ENCODE peak calls at places on chromosome 16, in eight cellular contexts. P is A549, Q is PC-9, Y is AG04450, A is adrenal gland, H is ovary, M is stomach, N is body of pancreas. U is an unnamed sample.

GRCh38 chr16:65959978-65960377 is 406.5 kb upstream of the CDH5 start:
- DNase-seq in P (no peak), Q (no peak), Y (no peak), A (no peak), H (no peak), M (no peak), N (no peak), U (no peak)

GRCh38 chr16:14015017-14015416 is 56.1 kb upstream of the MRTFB start:
- DNase-seq in P (no peak), Q (no peak), Y (no peak), A (no peak), H (no peak), M (no peak), N (no peak), U (no peak)

GRCh38 chr16:102060-102855 is 24.2 kb downstream of the MPG start:
- DNase-seq in P (no peak), Q (no peak), Y (no peak), A (peak), H (peak), M (no peak), N (no peak), U (no peak)

GRCh38 chr16:83301966-83302365 is 505.8 kb upstream of the HSBP1 start:
- DNase-seq in P (no peak), Q (no peak), Y (no peak), A (no peak), H (no peak), M (no peak), N (no peak), U (no peak)

GRCh38 chr16:56990407-56991286 is 1.3 kb downstream of the NLRC5 start:
- DNase-seq in P (no peak), Q (no peak), Y (no peak), A (no peak), H (no peak), M (no peak), N (no peak), U (no peak)

GRCh38 chr16:22425036-22425801 is 50.8 kb upstream of the CDR2 start:
- DNase-seq in P (no peak), Q (no peak), Y (no peak), A (peak), H (peak), M (no peak), N (peak), U (no peak)

GRCh38 chr16:74999208-74999682 is 421 bp downstream of the ZNRF1 start:
- DNase-seq in P (no peak), Q (no peak), Y (no peak), A (no peak), H (peak), M (no peak), N (peak), U (no peak)

GRCh38 chr16:46729326-46729995 is 18.7 kb downstream of the MYLK3 start:
- DNase-seq in P (no peak), Q (no peak), Y (no peak), A (no peak), H (no peak), M (no peak), N (no peak), U (no peak)

GRCh38 chr16:53984936-53985335 is 281.0 kb downstream of the FTO start:
- DNase-seq in P (no peak), Q (no peak), Y (no peak), A (no peak), H (no peak), M (no peak), N (no peak), U (no peak)

GRCh38 chr16:56493815-56494214 is 26.0 kb downstream of the BBS2 start:
- DNase-seq in P (no peak), Q (no peak), Y (no peak), A (no peak), H (no peak), M (no peak), N (no peak), U (no peak)

GRCh38 chr16:68416057-68417046 is 32.0 kb downstream of the SMPD3 start:
- DNase-seq in P (no peak), Q (peak), Y (no peak), A (no peak), H (peak), M (peak), N (peak), U (peak)

GRCh38 chr16:20744922-20745440 is 3.4 kb upstream of the THUMPD1 start:
- DNase-seq in P (no peak), Q (no peak), Y (no peak), A (peak), H (no peak), M (no peak), N (no peak), U (no peak)

GRCh38 chr16:57406881-57407280 is 2.3 kb downstream of the CCL17 start:
- DNase-seq in P (no peak), Q (no peak), Y (no peak), A (no peak), H (no peak), M (no peak), N (no peak), U (no peak)

GRCh38 chr16:13957197-13958078 is 37.5 kb downstream of the ERCC4 start:
- DNase-seq in P (peak), Q (peak), Y (peak), A (peak), H (peak), M (peak), N (peak), U (peak)

GRCh38 chr16:62254847-62255246 is 218.6 kb upstream of the CDH8 start:
- DNase-seq in P (no peak), Q (no peak), Y (no peak), A (no peak), H (no peak), M (no peak), N (no peak), U (no peak)

GRCh38 chr16:1132431-1132830 is 20.5 kb upstream of the CACNA1H start:
- DNase-seq in P (no peak), Q (no peak), Y (no peak), A (no peak), H (no peak), M (no peak), N (no peak), U (no peak)

GRCh38 chr16:2991566-2992261 is 11.5 kb upstream of the PKMYT1 start:
- DNase-seq in P (no peak), Q (no peak), Y (no peak), A (no peak), H (no peak), M (no peak), N (no peak), U (no peak)

GRCh38 chr16:13911306-13911705 is 8.6 kb upstream of the ERCC4 start:
- DNase-seq in P (no peak), Q (no peak), Y (no peak), A (no peak), H (no peak), M (no peak), N (no peak), U (no peak)

GRCh38 chr16:11978080-11978479 is 1.5 kb downstream of the SNX29 start:
- DNase-seq in P (no peak), Q (no peak), Y (no peak), A (no peak), H (no peak), M (no peak), N (no peak), U (no peak)

GRCh38 chr16:876523-877241 is 76.1 kb upstream of the GNG13 start:
- DNase-seq in P (no peak), Q (no peak), Y (no peak), A (no peak), H (no peak), M (no peak), N (no peak), U (no peak)

GRCh38 chr16:87550510-87550961 is 51.8 kb upstream of the JPH3 start:
- DNase-seq in P (peak), Q (no peak), Y (no peak), A (peak), H (peak), M (peak), N (peak), U (no peak)

GRCh38 chr16:84557059-84557458 is 52.6 kb upstream of the MEAK7 start:
- DNase-seq in P (no peak), Q (peak), Y (no peak), A (no peak), H (no peak), M (no peak), N (no peak), U (no peak)

GRCh38 chr16:79217375-79218011 is 383.0 kb downstream of the MAF start:
- DNase-seq in P (no peak), Q (no peak), Y (no peak), A (peak), H (no peak), M (no peak), N (no peak), U (no peak)

GRCh38 chr16:57694556-57695377 is at the start of gene DRC7:
- DNase-seq in P (peak), Q (no peak), Y (no peak), A (peak), H (no peak), M (peak), N (peak), U (peak)

GRCh38 chr16:9965079-9965478 is 217.1 kb downstream of the GRIN2A start:
- DNase-seq in P (no peak), Q (no peak), Y (no peak), A (no peak), H (no peak), M (no peak), N (no peak), U (no peak)

GRCh38 chr16:9966569-9967157 is 215.6 kb downstream of the GRIN2A start:
- DNase-seq in P (no peak), Q (peak), Y (no peak), A (no peak), H (no peak), M (no peak), N (no peak), U (no peak)

GRCh38 chr16:9970796-9971195 is 211.4 kb downstream of the GRIN2A start:
- DNase-seq in P (no peak), Q (no peak), Y (no peak), A (no peak), H (no peak), M (no peak), N (no peak), U (no peak)

GRCh38 chr16:9971907-9972306 is 210.3 kb downstream of the GRIN2A start:
- DNase-seq in P (no peak), Q (no peak), Y (no peak), A (no peak), H (no peak), M (no peak), N (no peak), U (no peak)

GRCh38 chr16:9969580-9969979 is 212.6 kb downstream of the GRIN2A start:
- DNase-seq in P (no peak), Q (no peak), Y (no peak), A (no peak), H (no peak), M (no peak), N (no peak), U (no peak)
- TF ChIP-seq CTCF in P (no peak), Q (no peak), Y (no peak), A (no peak), H (no peak), M (no peak), N (no peak), U (no peak)

GRCh38 chr16:30068333-30068732 is 2.8 kb downstream of the ALDOA start:
- DNase-seq in P (no peak), Q (no peak), Y (no peak), A (no peak), H (no peak), M (no peak), N (no peak), U (no peak)

GRCh38 chr16:30067584-30067916 is 2.0 kb downstream of the ALDOA start:
- DNase-seq in P (no peak), Q (no peak), Y (no peak), A (no peak), H (no peak), M (no peak), N (no peak), U (no peak)

GRCh38 chr16:30069575-30070462 is 4.3 kb downstream of the ALDOA start:
- DNase-seq in P (no peak), Q (no peak), Y (no peak), A (peak), H (peak), M (no peak), N (no peak), U (no peak)

GRCh38 chr16:30070490-30070889 is 4.9 kb downstream of the ALDOA start:
- DNase-seq in P (no peak), Q (no peak), Y (no peak), A (no peak), H (no peak), M (no peak), N (no peak), U (no peak)

GRCh38 chr16:30068750-30069574 is 3.4 kb downstream of the ALDOA start:
- DNase-seq in P (no peak), Q (no peak), Y (no peak), A (no peak), H (peak), M (no peak), N (no peak), U (no peak)
- H3K27ac ChIP-seq in P (peak), Q (peak), Y (peak), A (peak), H (no peak), M (peak), N (no peak), U (no peak)

GRCh38 chr16:30371248-30371816 is 1.0 kb upstream of the TBC1D10B start:
- DNase-seq in P (no peak), Q (no peak), Y (no peak), A (no peak), H (no peak), M (no peak), N (no peak), U (no peak)

GRCh38 chr16:30369938-30370443 is 303 bp downstream of the TBC1D10B start:
- DNase-seq in P (no peak), Q (no peak), Y (no peak), A (no peak), H (no peak), M (no peak), N (no peak), U (no peak)

GRCh38 chr16:30369091-30369937 is 980 bp downstream of the TBC1D10B start:
- DNase-seq in P (no peak), Q (no peak), Y (no peak), A (peak), H (no peak), M (no peak), N (no peak), U (no peak)

GRCh38 chr16:30372037-30372712 is 1.9 kb upstream of the TBC1D10B start:
- DNase-seq in P (no peak), Q (no peak), Y (no peak), A (no peak), H (no peak), M (no peak), N (no peak), U (no peak)

GRCh38 chr16:30370444-30371247 is at the start of gene TBC1D10B:
- DNase-seq in P (peak), Q (peak), Y (peak), A (peak), H (peak), M (peak), N (peak), U (peak)
- TF ChIP-seq CTCF in P (no peak), Q (no peak), Y (peak), A (peak), H (no peak), M (no peak), N (peak), U (no peak)

GRCh38 chr16:77170805-77171204 is 20.2 kb upstream of the MON1B start:
- DNase-seq in P (no peak), Q (no peak), Y (no peak), A (no peak), H (no peak), M (no peak), N (no peak), U (no peak)

GRCh38 chr16:77171750-77172635 is 19.0 kb upstream of the MON1B start:
- DNase-seq in P (peak), Q (peak), Y (peak), A (no peak), H (no peak), M (no peak), N (peak), U (no peak)

GRCh38 chr16:77172964-77173363 is 18.0 kb upstream of the MON1B start:
- DNase-seq in P (no peak), Q (no peak), Y (no peak), A (no peak), H (no peak), M (no peak), N (no peak), U (no peak)

DNA sequence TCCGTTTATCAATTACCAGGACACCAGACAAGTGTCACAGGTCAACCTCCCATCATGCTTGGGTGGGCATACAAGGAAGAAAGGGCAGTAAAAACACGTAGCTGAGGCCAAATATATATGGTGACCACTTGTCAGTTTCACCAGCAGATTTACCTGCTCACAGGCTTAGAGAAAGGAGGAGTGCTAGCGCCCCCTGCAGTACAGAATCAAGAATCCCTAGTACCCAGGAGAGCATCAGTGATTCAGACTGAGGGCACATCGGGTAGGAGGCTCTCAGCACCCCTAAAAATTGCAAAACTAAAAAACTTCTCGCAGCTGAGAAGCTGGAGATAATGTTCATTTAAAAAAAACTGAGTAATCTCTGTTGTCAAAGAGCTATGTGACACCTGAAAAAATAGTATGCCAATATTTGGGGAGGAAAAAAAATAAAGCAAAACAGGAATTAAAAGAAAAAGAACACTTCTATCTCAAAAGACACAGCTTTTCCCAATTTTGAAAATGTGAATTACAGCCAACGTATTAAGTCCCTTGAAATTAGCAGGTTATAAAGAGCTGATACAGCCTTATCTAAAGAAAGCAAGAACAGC is 21.2 kb upstream of the MON1B start:
- DNase-seq in P (peak), Q (no peak), Y (no peak), A (peak), H (no peak), M (peak), N (peak), U (peak)
- H3K27ac ChIP-seq in P (no peak), Q (no peak), Y (no peak), A (no peak), H (no peak), M (no peak), N (no peak), U (no peak)

GRCh38 chr16:27109666-27110523 is 43.2 kb downstream of the C16orf82 start:
- DNase-seq in P (peak), Q (no peak), Y (peak), A (peak), H (peak), M (peak), N (peak), U (peak)
- TF ChIP-seq CTCF in P (peak), Q (peak), Y (peak), A (peak), H (no peak), M (peak), N (peak), U (peak)

DNA sequence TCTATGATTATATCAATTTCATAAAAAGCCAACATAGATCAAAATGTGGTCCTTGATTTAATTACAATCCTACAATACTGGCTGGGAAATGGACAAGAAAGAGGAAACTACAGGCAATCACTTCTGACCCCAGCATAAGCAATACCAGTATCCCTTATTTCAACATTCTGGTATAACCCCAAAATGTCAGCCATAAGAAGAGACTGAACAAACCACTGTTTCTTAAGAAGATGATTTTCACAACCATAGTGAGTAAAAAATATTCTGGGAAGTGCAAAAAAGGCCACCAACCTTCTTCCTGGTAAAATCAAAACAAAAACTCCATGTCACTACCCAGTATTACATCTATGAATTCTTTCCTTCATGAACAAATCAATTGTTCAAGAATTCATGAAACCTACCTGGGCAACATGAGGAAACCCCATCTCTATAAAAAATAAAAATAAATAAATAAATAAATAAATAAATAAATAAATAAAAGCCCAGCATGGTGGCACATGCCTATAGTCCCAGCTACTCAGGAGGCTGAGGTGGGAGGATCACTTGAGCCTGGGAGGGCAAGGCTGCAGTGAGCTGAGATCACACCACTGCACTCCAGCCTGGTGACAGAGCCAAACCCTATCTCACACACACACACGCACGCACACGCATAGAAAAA is 7.5 kb downstream of the N4BP1 start:
- DNase-seq in P (no peak), Q (no peak), Y (no peak), A (no peak), H (no peak), M (no peak), N (no peak), U (no peak)
- H3K27ac ChIP-seq in P (no peak), Q (no peak), Y (no peak), A (no peak), H (no peak), M (peak), N (no peak), U (no peak)

GRCh38 chr16:25614836-25615235 is 76.9 kb upstream of the HS3ST4 start:
- DNase-seq in P (no peak), Q (no peak), Y (no peak), A (no peak), H (no peak), M (no peak), N (no peak), U (no peak)
- TF ChIP-seq CTCF in P (no peak), Q (no peak), Y (no peak), A (no peak), H (no peak), M (no peak), N (no peak), U (no peak)

DNA sequence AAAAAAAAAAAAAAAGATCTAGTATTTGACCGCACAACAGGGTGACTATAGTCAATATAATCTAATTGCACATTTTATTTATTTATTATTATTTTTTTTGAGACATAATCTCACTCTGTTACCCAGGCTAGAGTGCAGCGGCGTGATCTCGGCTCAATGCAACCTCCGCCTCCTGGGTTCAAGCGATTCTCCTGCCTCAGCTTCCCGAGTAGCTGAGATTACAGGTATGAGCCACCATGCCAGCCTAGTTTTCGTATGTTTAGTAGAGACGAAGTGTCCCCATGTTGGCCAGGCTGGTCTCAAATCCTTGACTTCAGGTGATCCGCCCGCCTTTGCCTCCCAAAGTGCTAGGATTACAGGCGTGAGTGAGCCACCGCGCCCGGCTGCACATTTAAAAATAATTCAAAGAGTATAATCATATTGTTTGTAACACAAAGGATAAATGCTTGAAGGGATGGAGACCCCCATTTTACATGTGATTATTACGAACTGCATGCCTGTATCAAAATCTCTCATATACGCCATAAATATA is 794 bp downstream of the ANKS3 start:
- DNase-seq in P (no peak), Q (no peak), Y (no peak), A (no peak), H (no peak), M (no peak), N (no peak), U (no peak)
- H3K27ac ChIP-seq in P (peak), Q (peak), Y (no peak), A (peak), H (no peak), M (peak), N (peak), U (no peak)